ENCODE peak calls at places on chromosomes 7 and 10, in eight cellular contexts. One of them, this sample, is unnamed.
A peak's percentile ranks its signal among the peaks of the same experiment; 100 is the strongest.

GRCh38 chr10:132941640-132942051 is 724 bp downstream of the CFAP46 start:
- DNase-seq in neuronal stem cell: no peak
- DNase-seq in adrenal gland: no peak
- DNase-seq in BE2C: no peak
- DNase-seq in PC-3: no peak
- DNase-seq in ovary: peak; percentile 12
- DNase-seq in AG10803: no peak
- DNase-seq in testis: no peak
- DNase-seq in this sample: no peak

GRCh38 chr7:154848464-154848863 is 154.5 kb downstream of the PAXIP1 start:
- DNase-seq in neuronal stem cell: no peak
- DNase-seq in adrenal gland: no peak
- DNase-seq in BE2C: no peak
- DNase-seq in PC-3: no peak
- DNase-seq in ovary: no peak
- DNase-seq in AG10803: no peak
- DNase-seq in testis: no peak
- DNase-seq in this sample: no peak

GRCh38 chr10:104478380-104478779 is 124.7 kb downstream of the CFAP58 start:
- DNase-seq in neuronal stem cell: no peak
- DNase-seq in adrenal gland: no peak
- DNase-seq in BE2C: no peak
- DNase-seq in PC-3: no peak
- DNase-seq in ovary: no peak
- DNase-seq in AG10803: no peak
- DNase-seq in testis: no peak
- DNase-seq in this sample: no peak

GRCh38 chr7:129225931-129226572 is 1.2 kb downstream of the AHCYL2 start:
- DNase-seq in neuronal stem cell: no peak
- DNase-seq in adrenal gland: no peak
- DNase-seq in BE2C: no peak
- DNase-seq in PC-3: no peak
- DNase-seq in ovary: no peak
- DNase-seq in AG10803: peak; percentile 2
- DNase-seq in testis: no peak
- DNase-seq in this sample: no peak

GRCh38 chr10:61500460-61500859 is 47.3 kb upstream of the TMEM26 start:
- DNase-seq in neuronal stem cell: no peak
- DNase-seq in adrenal gland: no peak
- DNase-seq in BE2C: no peak
- DNase-seq in PC-3: no peak
- DNase-seq in ovary: no peak
- DNase-seq in AG10803: no peak
- DNase-seq in testis: no peak
- DNase-seq in this sample: no peak

GRCh38 chr7:54680377-54681005 is 78.5 kb downstream of the SEC61G start:
- DNase-seq in neuronal stem cell: no peak
- DNase-seq in adrenal gland: no peak
- DNase-seq in BE2C: no peak
- DNase-seq in PC-3: no peak
- DNase-seq in ovary: no peak
- DNase-seq in AG10803: no peak
- DNase-seq in testis: no peak
- DNase-seq in this sample: no peak

GRCh38 chr10:131948501-131948900 is 33.2 kb downstream of the BNIP3 start:
- DNase-seq in neuronal stem cell: no peak
- DNase-seq in adrenal gland: no peak
- DNase-seq in BE2C: no peak
- DNase-seq in PC-3: no peak
- DNase-seq in ovary: no peak
- DNase-seq in AG10803: no peak
- DNase-seq in testis: no peak
- DNase-seq in this sample: no peak

GRCh38 chr10:97222346-97222961 is 36.7 kb upstream of the SLIT1 start:
- DNase-seq in neuronal stem cell: peak; percentile 54
- DNase-seq in adrenal gland: no peak
- DNase-seq in BE2C: peak; percentile 41
- DNase-seq in PC-3: no peak
- DNase-seq in ovary: no peak
- DNase-seq in AG10803: no peak
- DNase-seq in testis: no peak
- DNase-seq in this sample: no peak

GRCh38 chr10:62831346-62831745 is 15.2 kb upstream of the EGR2 start:
- DNase-seq in neuronal stem cell: no peak
- DNase-seq in adrenal gland: no peak
- DNase-seq in BE2C: no peak
- DNase-seq in PC-3: peak; percentile 86
- DNase-seq in ovary: no peak
- DNase-seq in AG10803: peak; percentile 80
- DNase-seq in testis: no peak
- DNase-seq in this sample: no peak

GRCh38 chr7:80243425-80243824 is 108.8 kb downstream of the GNAI1 start:
- DNase-seq in neuronal stem cell: no peak
- DNase-seq in adrenal gland: no peak
- DNase-seq in BE2C: no peak
- DNase-seq in PC-3: no peak
- DNase-seq in ovary: no peak
- DNase-seq in AG10803: peak; percentile 17
- DNase-seq in testis: no peak
- DNase-seq in this sample: no peak

GRCh38 chr7:8210845-8211724 is 50.9 kb downstream of the ICA1 start:
- DNase-seq in neuronal stem cell: no peak
- DNase-seq in adrenal gland: no peak
- DNase-seq in BE2C: no peak
- DNase-seq in PC-3: no peak
- DNase-seq in ovary: no peak
- DNase-seq in AG10803: no peak
- DNase-seq in testis: no peak
- DNase-seq in this sample: no peak

GRCh38 chr10:10045765-10046028 is 972.0 kb upstream of the CELF2 start:
- DNase-seq in neuronal stem cell: no peak
- DNase-seq in adrenal gland: no peak
- DNase-seq in BE2C: no peak
- DNase-seq in PC-3: no peak
- DNase-seq in ovary: no peak
- DNase-seq in AG10803: no peak
- DNase-seq in testis: no peak
- DNase-seq in this sample: no peak

GRCh38 chr10:100728928-100729876 is 16.2 kb upstream of the PAX2 start:
- DNase-seq in neuronal stem cell: no peak
- DNase-seq in adrenal gland: peak; percentile 58
- DNase-seq in BE2C: peak; percentile 62
- DNase-seq in PC-3: peak; percentile 48
- DNase-seq in ovary: peak; percentile 21
- DNase-seq in AG10803: peak; percentile 9
- DNase-seq in testis: peak; percentile 72
- DNase-seq in this sample: no peak

GRCh38 chr7:53418834-53419482 is 383.5 kb downstream of the POM121L12 start:
- DNase-seq in neuronal stem cell: no peak
- DNase-seq in adrenal gland: no peak
- DNase-seq in BE2C: no peak
- DNase-seq in PC-3: no peak
- DNase-seq in ovary: no peak
- DNase-seq in AG10803: no peak
- DNase-seq in testis: no peak
- DNase-seq in this sample: peak; percentile 71

GRCh38 chr10:132113206-132113605 is 47.5 kb downstream of the JAKMIP3 start:
- DNase-seq in neuronal stem cell: no peak
- DNase-seq in adrenal gland: peak; percentile 4
- DNase-seq in BE2C: no peak
- DNase-seq in PC-3: no peak
- DNase-seq in ovary: peak; percentile 1
- DNase-seq in AG10803: no peak
- DNase-seq in testis: no peak
- DNase-seq in this sample: no peak

GRCh38 chr7:100585511-100586265 is at the start of gene LRCH4:
- DNase-seq in neuronal stem cell: no peak
- DNase-seq in adrenal gland: peak; percentile 62
- DNase-seq in BE2C: peak; percentile 59
- DNase-seq in PC-3: peak; percentile 57
- DNase-seq in ovary: no peak
- DNase-seq in AG10803: no peak
- DNase-seq in testis: peak; percentile 70
- DNase-seq in this sample: no peak

GRCh38 chr7:82760092-82760491 is 316.5 kb upstream of the CACNA2D1 start:
- DNase-seq in neuronal stem cell: no peak
- DNase-seq in adrenal gland: no peak
- DNase-seq in BE2C: no peak
- DNase-seq in PC-3: peak; percentile 21
- DNase-seq in ovary: no peak
- DNase-seq in AG10803: no peak
- DNase-seq in testis: no peak
- DNase-seq in this sample: no peak

GRCh38 chr7:38492010-38492409 is 139.2 kb downstream of the AMPH start:
- DNase-seq in neuronal stem cell: no peak
- DNase-seq in adrenal gland: no peak
- DNase-seq in BE2C: no peak
- DNase-seq in PC-3: no peak
- DNase-seq in ovary: no peak
- DNase-seq in AG10803: no peak
- DNase-seq in testis: no peak
- DNase-seq in this sample: no peak

GRCh38 chr10:132748135-132748534 is 37.8 kb downstream of the NKX6-2 start:
- DNase-seq in neuronal stem cell: no peak
- DNase-seq in adrenal gland: no peak
- DNase-seq in BE2C: no peak
- DNase-seq in PC-3: no peak
- DNase-seq in ovary: no peak
- DNase-seq in AG10803: no peak
- DNase-seq in testis: no peak
- DNase-seq in this sample: no peak

GRCh38 chr10:24722676-24723385 is 856 bp downstream of the ARHGAP21 start:
- DNase-seq in neuronal stem cell: peak; percentile 60
- DNase-seq in adrenal gland: peak; percentile 41
- DNase-seq in BE2C: peak; percentile 65
- DNase-seq in PC-3: peak; percentile 38
- DNase-seq in ovary: peak; percentile 73
- DNase-seq in AG10803: peak; percentile 43
- DNase-seq in testis: peak; percentile 52
- DNase-seq in this sample: no peak

GRCh38 chr10:71260622-71261325 is 48.4 kb downstream of the UNC5B start:
- DNase-seq in neuronal stem cell: peak; percentile 26
- DNase-seq in adrenal gland: no peak
- DNase-seq in BE2C: peak; percentile 57
- DNase-seq in PC-3: no peak
- DNase-seq in ovary: peak; percentile 83
- DNase-seq in AG10803: peak; percentile 84
- DNase-seq in testis: peak; percentile 59
- DNase-seq in this sample: no peak

GRCh38 chr7:157859915-157860314 is 523.1 kb downstream of the DNAJB6 start:
- DNase-seq in neuronal stem cell: no peak
- DNase-seq in adrenal gland: no peak
- DNase-seq in BE2C: no peak
- DNase-seq in PC-3: no peak
- DNase-seq in ovary: no peak
- DNase-seq in AG10803: no peak
- DNase-seq in testis: no peak
- DNase-seq in this sample: no peak

GRCh38 chr7:156617215-156617614 is 23.4 kb upstream of the RNF32 start:
- DNase-seq in neuronal stem cell: no peak
- DNase-seq in adrenal gland: no peak
- DNase-seq in BE2C: no peak
- DNase-seq in PC-3: no peak
- DNase-seq in ovary: no peak
- DNase-seq in AG10803: no peak
- DNase-seq in testis: no peak
- DNase-seq in this sample: no peak
- H3K4me3 ChIP-seq in neuronal stem cell: no peak overlapping the region
- H3K4me3 ChIP-seq in adrenal gland: no peak overlapping the region
- H3K4me3 ChIP-seq in BE2C: no peak overlapping the region
- H3K4me3 ChIP-seq in PC-3: no peak overlapping the region
- H3K4me3 ChIP-seq in ovary: no peak overlapping the region
- H3K4me3 ChIP-seq in AG10803: no peak overlapping the region
- H3K4me3 ChIP-seq in testis: no peak overlapping the region
- H3K4me3 ChIP-seq in this sample: peak overlapping the region; percentile 44

DNA sequence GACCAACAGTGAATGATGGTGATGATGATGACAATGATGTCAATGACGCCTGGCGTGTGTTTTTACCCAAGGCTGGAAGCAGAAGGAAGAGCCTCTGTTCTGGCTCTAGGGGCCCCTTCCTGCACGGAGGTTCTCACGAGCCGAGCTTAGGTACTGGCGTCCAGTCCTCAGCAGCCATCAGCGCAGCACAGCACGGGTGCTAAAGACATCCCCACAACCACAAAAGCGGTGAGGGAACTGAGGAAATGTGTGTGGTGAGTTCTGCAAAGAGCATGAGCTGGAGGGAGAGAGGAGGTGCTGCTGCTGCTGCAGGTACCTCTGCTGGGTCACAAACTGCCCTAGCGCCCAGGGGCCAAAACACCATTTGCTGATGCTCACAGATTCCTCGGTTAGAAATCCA is 81.6 kb downstream of the SFMBT2 start:
- DNase-seq in neuronal stem cell: no peak
- DNase-seq in adrenal gland: no peak
- DNase-seq in BE2C: no peak
- DNase-seq in PC-3: no peak
- DNase-seq in ovary: no peak
- DNase-seq in AG10803: no peak
- DNase-seq in testis: no peak
- DNase-seq in this sample: no peak
- H3K4me3 ChIP-seq in neuronal stem cell: peak overlapping the region; percentile 3
- H3K4me3 ChIP-seq in adrenal gland: no peak overlapping the region
- H3K4me3 ChIP-seq in BE2C: no peak overlapping the region
- H3K4me3 ChIP-seq in PC-3: no peak overlapping the region
- H3K4me3 ChIP-seq in ovary: no peak overlapping the region
- H3K4me3 ChIP-seq in AG10803: no peak overlapping the region
- H3K4me3 ChIP-seq in testis: no peak overlapping the region
- H3K4me3 ChIP-seq in this sample: no peak overlapping the region

DNA sequence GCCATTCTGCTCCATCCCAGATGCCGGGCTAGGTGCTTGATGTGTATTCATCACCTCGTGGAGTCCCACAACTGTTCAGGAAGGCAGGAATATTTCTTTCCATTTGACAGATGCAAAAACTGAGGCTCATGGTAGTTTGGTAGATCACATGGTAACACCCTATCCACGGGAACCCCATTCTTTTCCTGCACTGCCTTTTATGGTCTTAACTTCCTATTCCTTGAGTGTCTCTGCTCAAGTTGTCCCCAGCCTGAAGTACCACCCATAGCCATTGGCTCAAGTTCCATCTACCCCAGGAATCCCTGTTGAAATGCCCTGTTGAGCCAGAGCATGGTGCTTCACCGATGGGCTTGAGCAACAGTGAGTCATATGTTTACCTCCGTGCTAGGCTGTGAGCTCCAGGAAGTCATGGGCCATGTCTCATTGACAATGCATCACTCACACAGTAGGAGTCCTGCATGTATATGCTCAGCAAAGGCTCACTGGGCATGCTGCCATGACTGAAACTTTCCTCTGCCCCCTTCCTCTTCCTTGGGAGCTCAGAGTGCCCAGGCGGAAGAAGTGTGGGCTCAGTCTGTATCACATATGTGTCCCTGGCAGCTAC is 71.7 kb upstream of the ADAM12 start:
- DNase-seq in neuronal stem cell: no peak
- DNase-seq in adrenal gland: no peak
- DNase-seq in BE2C: no peak
- DNase-seq in PC-3: peak; percentile 94
- DNase-seq in ovary: no peak
- DNase-seq in AG10803: peak; percentile 88
- DNase-seq in testis: no peak
- DNase-seq in this sample: peak; percentile 96
- H3K4me3 ChIP-seq in neuronal stem cell: no peak overlapping the region
- H3K4me3 ChIP-seq in adrenal gland: no peak overlapping the region
- H3K4me3 ChIP-seq in BE2C: no peak overlapping the region
- H3K4me3 ChIP-seq in PC-3: no peak overlapping the region
- H3K4me3 ChIP-seq in ovary: no peak overlapping the region
- H3K4me3 ChIP-seq in AG10803: no peak overlapping the region
- H3K4me3 ChIP-seq in testis: no peak overlapping the region
- H3K4me3 ChIP-seq in this sample: no peak overlapping the region

GRCh38 chr10:69575164-69575722 is 2.0 kb upstream of the NEUROG3 start:
- DNase-seq in neuronal stem cell: no peak
- DNase-seq in adrenal gland: no peak
- DNase-seq in BE2C: no peak
- DNase-seq in PC-3: no peak
- DNase-seq in ovary: no peak
- DNase-seq in AG10803: no peak
- DNase-seq in testis: no peak
- DNase-seq in this sample: no peak
- H3K4me3 ChIP-seq in neuronal stem cell: peak overlapping the region; percentile 66
- H3K4me3 ChIP-seq in adrenal gland: no peak overlapping the region
- H3K4me3 ChIP-seq in BE2C: no peak overlapping the region
- H3K4me3 ChIP-seq in PC-3: no peak overlapping the region
- H3K4me3 ChIP-seq in ovary: no peak overlapping the region
- H3K4me3 ChIP-seq in AG10803: no peak overlapping the region
- H3K4me3 ChIP-seq in testis: no peak overlapping the region
- H3K4me3 ChIP-seq in this sample: no peak overlapping the region